ENCODE peak calls at places on chromosomes 12 and 14, in five cellular contexts. T is activated naive CD4-positive, alpha-beta T cell; E is memory B cell; N is HCEC 1CT; A is occipital lobe. W is an unnamed sample.

GRCh38 chr14:71011479-71011878 is 104.2 kb downstream of the PCNX1 start:
- DNase-seq in E (no peak), N (no peak), A (no peak), T (no peak), W (no peak)

GRCh38 chr14:24876009-24876690 is 173.8 kb downstream of the STXBP6 start:
- DNase-seq in A (no peak), N (no peak), E (no peak), T (no peak), W (no peak)

GRCh38 chr12:106123110-106123509 is 15.6 kb downstream of the NUAK1 start:
- DNase-seq in T (no peak), E (no peak), N (no peak), A (no peak), W (no peak)

GRCh38 chr14:100032749-100033148 is 32.5 kb upstream of the EVL start:
- DNase-seq in A (no peak), N (no peak), T (no peak), E (no peak), W (no peak)

GRCh38 chr12:8689606-8690175 is 8.1 kb upstream of the RIMKLB start:
- DNase-seq in T (no peak), N (no peak), E (no peak), A (no peak), W (no peak)

GRCh38 chr14:71588028-71588427 is 344.2 kb upstream of the RGS6 start:
- DNase-seq in A (no peak), N (peak), T (no peak), E (no peak), W (no peak)

GRCh38 chr12:14994610-14995009 is 21.8 kb downstream of the PDE6H start:
- DNase-seq in N (no peak), E (no peak), A (no peak), T (no peak), W (no peak)

GRCh38 chr14:69500736-69501135 is 16.2 kb downstream of the PLEKHD1 start:
- DNase-seq in E (no peak), A (peak), N (no peak), T (no peak), W (no peak)

GRCh38 chr14:80637726-80638619 is 303.6 kb downstream of the CEP128 start:
- DNase-seq in N (no peak), A (no peak), E (no peak), T (no peak), W (no peak)

GRCh38 chr12:64450711-64451486 is 1.0 kb upstream of the TBK1 start:
- DNase-seq in E (no peak), T (no peak), N (no peak), A (peak), W (no peak)

GRCh38 chr12:114013601-114014345 is 47.6 kb upstream of the RBM19 start:
- DNase-seq in A (no peak), T (no peak), N (no peak), E (no peak), W (no peak)

GRCh38 chr14:81193924-81194633 is 26.7 kb downstream of the GTF2A1 start:
- DNase-seq in A (no peak), E (no peak), T (no peak), N (no peak), W (no peak)

GRCh38 chr14:49766839-49767238 is 1.1 kb upstream of the KLHDC2 start:
- DNase-seq in A (no peak), N (no peak), E (no peak), T (no peak), W (no peak)

GRCh38 chr12:7129647-7130536 is at the start of gene CLSTN3:
- DNase-seq in T (peak), N (peak), E (peak), A (peak), W (peak)

GRCh38 chr12:41656454-41656853 is 468.3 kb downstream of the PDZRN4 start:
- DNase-seq in A (no peak), T (no peak), N (no peak), E (no peak), W (no peak)

GRCh38 chr12:62715086-62715786 is 219.7 kb downstream of the PPM1H start:
- DNase-seq in N (no peak), A (no peak), T (no peak), E (no peak), W (no peak)

GRCh38 chr14:103110681-103111296 is 12.5 kb upstream of the TNFAIP2 start:
- DNase-seq in E (no peak), N (no peak), A (no peak), T (no peak), W (no peak)

GRCh38 chr14:69269381-69269780 is 9.4 kb downstream of the GALNT16 start:
- DNase-seq in T (no peak), A (no peak), E (no peak), N (no peak), W (no peak)

GRCh38 chr12:55931780-55932545 is 1.0 kb downstream of the DGKA start:
- DNase-seq in T (no peak), E (no peak), N (peak), A (peak), W (peak)

GRCh38 chr12:93113317-93114006 is 184.4 kb upstream of the EEA1 start:
- DNase-seq in T (no peak), A (no peak), E (no peak), N (no peak), W (no peak)